ENCODE peak calls at places on chromosomes 16 and 17, in four cellular contexts. One of them, this sample, is unnamed.
A peak's percentile ranks its signal among the peaks of the same experiment; 100 is the strongest.

GRCh38 chr17:55743103-55743679 is 7.7 kb upstream of the PCTP start:
- DNase-seq in NCI-H1092: no peak
- DNase-seq in CD4-positive, alpha-beta T cell: no peak
- DNase-seq in mucosa of descending colon: peak; percentile 67
- DNase-seq in this sample: no peak

GRCh38 chr16:29736764-29737163 is 9.0 kb downstream of the C16orf54 start:
- DNase-seq in NCI-H1092: no peak
- DNase-seq in mucosa of descending colon: peak; percentile 74
- DNase-seq in CD4-positive, alpha-beta T cell: no peak
- DNase-seq in this sample: no peak

GRCh38 chr17:9999948-10000695 is 95.1 kb upstream of the RCVRN start:
- DNase-seq in NCI-H1092: no peak
- DNase-seq in mucosa of descending colon: no peak
- DNase-seq in CD4-positive, alpha-beta T cell: no peak
- DNase-seq in this sample: no peak

GRCh38 chr16:74888227-74888862 is 96.6 kb downstream of the WDR59 start:
- DNase-seq in NCI-H1092: no peak
- DNase-seq in mucosa of descending colon: no peak
- DNase-seq in CD4-positive, alpha-beta T cell: no peak
- DNase-seq in this sample: no peak

GRCh38 chr17:77209330-77209748 is 68.6 kb downstream of the SEC14L1 start:
- DNase-seq in NCI-H1092: peak; percentile 72
- DNase-seq in CD4-positive, alpha-beta T cell: no peak
- DNase-seq in mucosa of descending colon: no peak
- DNase-seq in this sample: no peak

GRCh38 chr17:10099051-10099571 is 99.3 kb downstream of the GAS7 start:
- DNase-seq in NCI-H1092: no peak
- DNase-seq in mucosa of descending colon: no peak
- DNase-seq in CD4-positive, alpha-beta T cell: no peak
- DNase-seq in this sample: no peak

GRCh38 chr16:58366247-58367031 is 25.8 kb upstream of the GINS3 start:
- DNase-seq in CD4-positive, alpha-beta T cell: no peak
- DNase-seq in NCI-H1092: no peak
- DNase-seq in mucosa of descending colon: no peak
- DNase-seq in this sample: no peak

GRCh38 chr17:77011173-77012011 is 129.4 kb upstream of the SEC14L1 start:
- DNase-seq in NCI-H1092: no peak
- DNase-seq in mucosa of descending colon: peak; percentile 80
- DNase-seq in CD4-positive, alpha-beta T cell: peak; percentile 46
- DNase-seq in this sample: no peak

GRCh38 chr16:2874584-2875362 is 8.2 kb upstream of the FLYWCH2 start:
- DNase-seq in mucosa of descending colon: peak; percentile 80
- DNase-seq in CD4-positive, alpha-beta T cell: peak; percentile 43
- DNase-seq in NCI-H1092: peak; percentile 55
- DNase-seq in this sample: peak; percentile 35

GRCh38 chr17:76536511-76537287 is 810 bp downstream of the CYGB start:
- DNase-seq in mucosa of descending colon: no peak
- DNase-seq in CD4-positive, alpha-beta T cell: no peak
- DNase-seq in NCI-H1092: no peak
- DNase-seq in this sample: no peak